ENCODE peak calls at places on chromosome 15, in four cellular contexts. W is WTC11, Y is K562, M is A549. H is an unnamed sample.

GRCh38 chr15:74502301-74502700 is 38.7 kb upstream of the ARID3B start:
- DNase-seq in W (no peak), Y (no peak), M (no peak), H (no peak)

GRCh38 chr15:85463273-85463937 is 83.0 kb downstream of the AKAP13 start:
- DNase-seq in W (no peak), Y (no peak), M (no peak), H (no peak)

GRCh38 chr15:72948662-72949061 is 103.6 kb upstream of the NEO1 start:
- DNase-seq in W (no peak), Y (no peak), M (no peak), H (no peak)

GRCh38 chr15:58179206-58179605 is 41.0 kb downstream of the AQP9 start:
- DNase-seq in W (no peak), Y (peak; percentile 54), M (no peak), H (no peak)

GRCh38 chr15:43511012-43511885 is 6.2 kb upstream of the MAP1A start:
- DNase-seq in W (peak; percentile 43), Y (peak; percentile 43), M (peak; percentile 38), H (peak; percentile 66)

GRCh38 chr15:92163641-92164040 is 230.0 kb upstream of the ST8SIA2 start:
- DNase-seq in W (peak; percentile 23), Y (no peak), M (no peak), H (peak; percentile 26)

GRCh38 chr15:96457852-96458251 is 127.4 kb downstream of the NR2F2 start:
- DNase-seq in W (no peak), Y (no peak), M (no peak), H (no peak)

GRCh38 chr15:86016750-86017149 is 62.9 kb upstream of the AGBL1 start:
- DNase-seq in W (no peak), Y (no peak), M (no peak), H (peak; percentile 4)

GRCh38 chr15:38176155-38176554 is 76.5 kb upstream of the SPRED1 start:
- DNase-seq in W (no peak), Y (no peak), M (no peak), H (peak; percentile 4)

GRCh38 chr15:35937380-35937779 is 391.4 kb upstream of the DPH6 start:
- DNase-seq in W (no peak), Y (no peak), M (no peak), H (no peak)

GRCh38 chr15:41487802-41488201 is 5.9 kb upstream of the ITPKA start:
- DNase-seq in W (no peak), Y (no peak), M (no peak), H (no peak)

GRCh38 chr15:101127503-101128076 is 124.3 kb downstream of the CHSY1 start:
- DNase-seq in W (no peak), Y (no peak), M (no peak), H (peak; percentile 85)

GRCh38 chr15:41730543-41730942 is 43.7 kb upstream of the MAPKBP1 start:
- DNase-seq in W (no peak), Y (no peak), M (no peak), H (peak; percentile 81)

GRCh38 chr15:79418693-79419279 is 13.3 kb upstream of the MINAR1 start:
- DNase-seq in W (no peak), Y (no peak), M (no peak), H (no peak)

GRCh38 chr15:53962646-53963561 is 15.3 kb upstream of the UNC13C start:
- DNase-seq in W (peak; percentile 56), Y (no peak), M (no peak), H (peak; percentile 39)

GRCh38 chr15:89998141-89998661 is 2.9 kb upstream of the ZNF710 start:
- DNase-seq in W (no peak), Y (peak; percentile 44), M (peak; percentile 92), H (peak; percentile 50)

GRCh38 chr15:90956551-90957104 is 1.9 kb downstream of the RCCD1 start:
- DNase-seq in W (peak; percentile 91), Y (no peak), M (peak; percentile 97), H (no peak)

GRCh38 chr15:94230886-94231727 is at the start of gene MCTP2:
- DNase-seq in W (peak; percentile 83), Y (no peak), M (no peak), H (peak; percentile 97)

GRCh38 chr15:48722764-48723661 is 77.5 kb upstream of the FBN1 start:
- DNase-seq in W (no peak), Y (no peak), M (peak; percentile 15), H (peak; percentile 7)

GRCh38 chr15:70260580-70260979 is 162.9 kb upstream of the TLE3 start:
- DNase-seq in W (no peak), Y (no peak), M (no peak), H (no peak)

GRCh38 chr15:52862657-52863056 is 72.5 kb upstream of the ONECUT1 start:
- DNase-seq in W (no peak), Y (no peak), M (no peak), H (no peak)

GRCh38 chr15:92883643-92884458 is 16.3 kb upstream of the CHD2 start:
- DNase-seq in W (no peak), Y (no peak), M (no peak), H (peak; percentile 36)

GRCh38 chr15:50261979-50262378 is 3.5 kb downstream of the HDC start:
- DNase-seq in W (peak; percentile 23), Y (peak; percentile 42), M (no peak), H (peak; percentile 78)

GRCh38 chr15:51060058-51060598 is 34.6 kb downstream of the TNFAIP8L3 start:
- DNase-seq in W (no peak), Y (no peak), M (no peak), H (no peak)

GRCh38 chr15:28885630-28886430 is at the start of gene APBA2:
- DNase-seq in W (peak; percentile 57), Y (peak; percentile 60), M (peak; percentile 36), H (peak; percentile 65)

GRCh38 chr15:58453931-58454793 is 22.4 kb downstream of the LIPC start:
- DNase-seq in W (no peak), Y (no peak), M (no peak), H (peak; percentile 95)

GRCh38 chr15:38127306-38127731 is 125.3 kb upstream of the SPRED1 start:
- DNase-seq in W (no peak), Y (no peak), M (no peak), H (peak; percentile 12)

GRCh38 chr15:99536422-99537033 is 29.3 kb upstream of the MEF2A start:
- DNase-seq in W (no peak), Y (no peak), M (peak; percentile 13), H (no peak)

GRCh38 chr15:75693501-75694240 is 19.0 kb downstream of the CSPG4 start:
- DNase-seq in W (no peak), Y (no peak), M (no peak), H (peak; percentile 61)

GRCh38 chr15:63461230-63461629 is 43.2 kb upstream of the USP3 start:
- DNase-seq in W (peak; percentile 67), Y (no peak), M (no peak), H (no peak)
- TF ChIP-seq CTCF in W (no peak), Y (no peak), M (peak; percentile 18), H (no peak)

GRCh38 chr15:83993591-83993990 is 242.0 kb upstream of the GOLGA6L4 start:
- DNase-seq in W (no peak), Y (no peak), M (no peak), H (no peak)

GRCh38 chr15:83999396-84000120 is 236.0 kb upstream of the GOLGA6L4 start:
- DNase-seq in W (no peak), Y (no peak), M (no peak), H (no peak)

GRCh38 chr15:84001037-84001436 is 234.5 kb upstream of the GOLGA6L4 start:
- DNase-seq in W (no peak), Y (no peak), M (no peak), H (no peak)

GRCh38 chr15:84001655-84002054 is 233.9 kb upstream of the GOLGA6L4 start:
- DNase-seq in W (no peak), Y (no peak), M (no peak), H (no peak)

DNA sequence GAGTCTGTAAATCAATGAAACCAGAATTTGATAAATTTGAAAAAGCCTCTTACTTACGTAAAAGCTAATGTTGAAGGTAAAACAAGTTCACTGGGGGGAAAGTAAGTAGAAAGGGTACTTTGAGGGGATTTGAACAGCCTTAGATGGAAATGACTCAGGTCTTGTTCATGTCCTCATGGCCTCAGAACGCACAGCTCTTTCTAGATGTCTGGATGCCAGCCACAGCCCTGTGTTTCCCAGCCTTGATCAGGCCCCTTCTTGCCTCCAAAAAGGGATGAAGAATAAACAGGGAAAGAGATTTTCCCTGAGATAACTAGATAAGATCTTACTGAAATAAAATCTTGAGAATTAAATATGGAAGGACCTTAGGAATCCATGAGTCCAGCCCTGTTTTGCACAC is 237.1 kb upstream of the GOLGA6L4 start:
- DNase-seq in W (no peak), Y (no peak), M (no peak), H (no peak)
- TF ChIP-seq MAX in W (no peak), Y (no peak), M (no peak), H (no peak)

GRCh38 chr15:45442497-45443135 is 64.3 kb upstream of the GATM start:
- DNase-seq in W (no peak), Y (no peak), M (no peak), H (no peak)

GRCh38 chr15:45441036-45441435 is 62.7 kb upstream of the GATM start:
- DNase-seq in W (no peak), Y (no peak), M (no peak), H (no peak)

GRCh38 chr15:45435124-45435903 is 57.0 kb upstream of the GATM start:
- DNase-seq in W (no peak), Y (no peak), M (no peak), H (no peak)

GRCh38 chr15:45441686-45442085 is 63.3 kb upstream of the GATM start:
- DNase-seq in W (no peak), Y (no peak), M (no peak), H (no peak)

DNA sequence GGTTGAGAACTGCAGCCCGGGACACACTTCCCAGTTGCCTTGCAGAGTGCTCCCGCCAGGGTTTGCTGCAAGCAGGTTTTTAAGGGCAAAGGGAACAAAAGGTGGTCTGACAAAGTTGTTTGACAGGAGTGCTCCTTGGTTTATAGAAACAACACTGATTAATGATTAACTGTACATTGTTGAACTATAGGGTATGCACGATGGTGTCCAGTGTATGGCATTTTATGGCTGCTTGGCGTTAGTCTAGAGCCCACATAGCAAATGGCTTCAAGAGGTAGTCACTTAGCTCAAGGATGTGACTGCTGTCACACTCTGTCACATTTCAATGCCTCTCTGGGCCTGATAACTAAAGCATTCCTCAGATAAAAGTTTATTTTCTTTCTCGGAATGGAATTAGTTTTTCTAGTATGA is 61.2 kb upstream of the GATM start:
- DNase-seq in W (no peak), Y (no peak), M (no peak), H (no peak)
- TF ChIP-seq CTCF in W (no peak), Y (no peak), M (no peak), H (no peak)

GRCh38 chr15:67839358-67839928 is 402 bp downstream of the RNU6-1 start:
- DNase-seq in W (no peak), Y (peak; percentile 71), M (peak; percentile 94), H (peak; percentile 68)

GRCh38 chr15:67839929-67840746 is at the start of gene RNU6-1:
- DNase-seq in W (peak; percentile 83), Y (peak; percentile 96), M (peak; percentile 98), H (peak; percentile 92)

GRCh38 chr15:67840747-67841634 is 1.1 kb upstream of the RNU6-1 start:
- DNase-seq in W (no peak), Y (no peak), M (peak; percentile 86), H (peak; percentile 47)

GRCh38 chr15:67836955-67837354 is 2.9 kb downstream of the RNU6-1 start:
- DNase-seq in W (no peak), Y (no peak), M (no peak), H (no peak)

DNA sequence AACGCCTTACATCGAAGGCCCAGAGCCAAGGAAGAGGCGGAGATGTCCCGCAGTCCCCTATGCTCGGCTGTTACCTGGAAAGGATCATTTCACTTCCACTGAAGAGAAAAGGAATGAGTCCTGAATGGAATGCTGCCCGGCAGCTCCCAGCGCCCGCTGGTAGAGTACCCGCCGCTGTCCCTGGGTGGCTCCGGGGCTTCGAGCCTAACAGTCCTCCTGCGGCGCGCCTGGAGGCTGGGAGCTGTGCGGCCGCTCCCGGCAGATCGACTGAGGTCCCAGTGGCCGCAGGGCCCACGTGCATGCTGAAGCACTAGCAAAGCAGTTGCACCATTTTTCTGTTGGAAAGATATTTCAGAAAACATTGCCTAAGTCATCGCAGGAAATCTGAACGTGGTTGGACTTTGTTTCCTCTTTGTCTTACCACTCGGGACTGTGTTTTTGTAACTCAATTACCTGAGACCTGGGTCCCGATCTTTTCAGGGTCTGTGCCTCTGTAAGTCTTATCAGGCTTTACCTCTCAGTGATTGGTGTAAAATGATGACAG is 984 bp downstream of the RNU6-1 start:
- DNase-seq in W (peak; percentile 83), Y (no peak), M (no peak), H (peak; percentile 72)
- TF ChIP-seq MAX in W (peak; percentile 67), Y (peak; percentile 42), M (no peak), H (peak; percentile 80)

H was measured in NB4.